ENCODE peak calls at places on chromosomes 6 and 20, in four cellular contexts. V is fibroblast of mammary gland, K is NCI-H2081, S is T-helper 2 cell. J is an unnamed sample.
A peak's percentile ranks its signal among the peaks of the same experiment; 100 is the strongest.

GRCh38 chr6:137630666-137631065 is 136.5 kb upstream of the OLIG3 start:
- DNase-seq in V (no peak), K (no peak), S (no peak), J (no peak)

GRCh38 chr6:112936476-112936875 is 589.3 kb downstream of the RFPL4B start:
- DNase-seq in V (peak; percentile 95), K (no peak), S (no peak), J (no peak)

GRCh38 chr20:20520776-20521175 is 152.9 kb downstream of the INSM1 start:
- DNase-seq in V (peak; percentile 75), K (no peak), S (no peak), J (no peak)

GRCh38 chr20:37299718-37300529 is 10.5 kb downstream of the MANBAL start:
- DNase-seq in V (peak; percentile 41), K (no peak), S (no peak), J (no peak)

GRCh38 chr6:31659649-31660223 is 842 bp downstream of the C6orf47 start:
- DNase-seq in V (peak; percentile 31), K (no peak), S (no peak), J (no peak)

GRCh38 chr6:6915813-6916547 is 191.8 kb upstream of the RREB1 start:
- DNase-seq in V (peak; percentile 85), K (no peak), S (no peak), J (no peak)

GRCh38 chr20:555933-556332 is 12.3 kb upstream of the CSNK2A1 start:
- DNase-seq in V (no peak), K (no peak), S (no peak), J (no peak)

GRCh38 chr20:13494019-13494418 is 144.7 kb downstream of the TASP1 start:
- DNase-seq in V (peak; percentile 59), K (no peak), S (no peak), J (no peak)

GRCh38 chr6:104527311-104527710 is 332.4 kb downstream of the HACE1 start:
- DNase-seq in V (no peak), K (no peak), S (no peak), J (no peak)

GRCh38 chr20:53940883-53941546 is 129.4 kb downstream of the BCAS1 start:
- DNase-seq in V (peak; percentile 85), K (no peak), S (no peak), J (no peak)

GRCh38 chr6:79353226-79353625 is 118.7 kb upstream of the HMGN3 start:
- DNase-seq in V (peak; percentile 34), K (no peak), S (no peak), J (no peak)